ENCODE peak calls at places on chromosome 19, in eight cellular contexts. W is NCI-H774; O is NCI-H1694 treated with DMSO at 0.1 percent for 48 hours; X is BE2C; D is stimulated activated CD8-positive, alpha-beta memory T cell treated with anti-CD3 and anti-CD28 coated beads, Interleukin-15, amount 100 ng/mL, for 1 hour; M is posterior cingulate gyrus; N is CD8-positive, alpha-beta memory T cell; G is H9. U is an unnamed sample.

GRCh38 chr19:17765069-17765618 is 13.9 kb downstream of the FCHO1 start:
- DNase-seq in W (no peak), O (no peak), X (no peak), D (no peak), M (peak; percentile 80), N (no peak), G (no peak), U (peak; percentile 74)

GRCh38 chr19:38784224-38784623 is 4.8 kb upstream of the LGALS7B start:
- DNase-seq in W (no peak), O (no peak), X (no peak), D (no peak), M (no peak), N (no peak), G (no peak), U (no peak)

GRCh38 chr19:35609881-35610353 is 2.6 kb upstream of the HAUS5 start:
- DNase-seq in W (no peak), O (no peak), X (no peak), D (no peak), M (no peak), N (no peak), G (no peak), U (no peak)

GRCh38 chr19:10763828-10764339 is 46.0 kb downstream of the DNM2 start:
- DNase-seq in W (no peak), O (no peak), X (no peak), D (no peak), M (no peak), N (no peak), G (no peak), U (no peak)

GRCh38 chr19:49817964-49818690 is at the start of gene MED25:
- DNase-seq in W (peak; percentile 84), O (peak; percentile 85), X (peak; percentile 92), D (peak; percentile 72), M (peak; percentile 96), N (peak; percentile 83), G (peak; percentile 85), U (peak; percentile 85)

GRCh38 chr19:44948237-44948636 is 2.4 kb downstream of the APOC2 start:
- DNase-seq in W (no peak), O (no peak), X (no peak), D (no peak), M (no peak), N (no peak), G (no peak), U (no peak)

GRCh38 chr19:52662631-52663030 is 24.5 kb upstream of the ZNF83 start:
- DNase-seq in W (no peak), O (no peak), X (no peak), D (no peak), M (no peak), N (no peak), G (no peak), U (no peak)

GRCh38 chr19:6828306-6828697 is 55.8 kb downstream of the VAV1 start:
- DNase-seq in W (no peak), O (no peak), X (no peak), D (no peak), M (no peak), N (no peak), G (peak; percentile 86), U (no peak)

GRCh38 chr19:21463449-21464105 is 41.8 kb upstream of the ZNF429 start:
- DNase-seq in W (peak; percentile 54), O (no peak), X (peak; percentile 14), D (no peak), M (peak; percentile 81), N (no peak), G (peak; percentile 95), U (peak; percentile 79)

GRCh38 chr19:17292301-17293074 is 10.7 kb downstream of the ABHD8 start:
- DNase-seq in W (no peak), O (peak; percentile 84), X (peak; percentile 88), D (peak; percentile 62), M (no peak), N (peak; percentile 69), G (peak; percentile 95), U (peak; percentile 80)

GRCh38 chr19:57088125-57088524 is 31.7 kb upstream of the USP29 start:
- DNase-seq in W (no peak), O (no peak), X (no peak), D (no peak), M (no peak), N (no peak), G (no peak), U (no peak)

GRCh38 chr19:1395194-1396018 is 5.9 kb downstream of the GAMT start:
- DNase-seq in W (no peak), O (no peak), X (peak; percentile 70), D (no peak), M (no peak), N (no peak), G (no peak), U (no peak)

GRCh38 chr19:48629297-48629598 is 7.9 kb downstream of the DBP start:
- DNase-seq in W (no peak), O (no peak), X (no peak), D (no peak), M (no peak), N (no peak), G (no peak), U (no peak)

GRCh38 chr19:41746593-41747227 is 8.6 kb upstream of the CEACAM6 start:
- DNase-seq in W (peak; percentile 74), O (peak; percentile 11), X (peak; percentile 45), D (peak; percentile 6), M (no peak), N (peak; percentile 11), G (peak; percentile 64), U (peak; percentile 56)

GRCh38 chr19:47239610-47240296 is 8.8 kb upstream of the BBC3 start:
- DNase-seq in W (peak; percentile 38), O (peak; percentile 23), X (peak; percentile 95), D (no peak), M (peak; percentile 99), N (peak; percentile 64), G (peak; percentile 78), U (no peak)

GRCh38 chr19:55173717-55174409 is 6.2 kb downstream of the SYT5 start:
- DNase-seq in W (peak; percentile 74), O (peak; percentile 56), X (peak; percentile 88), D (peak; percentile 4), M (peak; percentile 93), N (no peak), G (peak; percentile 95), U (no peak)

GRCh38 chr19:18464646-18465045 is 26.7 kb upstream of the ISYNA1 start:
- DNase-seq in W (peak; percentile 44), O (peak; percentile 58), X (no peak), D (no peak), M (peak; percentile 92), N (no peak), G (no peak), U (peak; percentile 81)

GRCh38 chr19:30160996-30161655 is 211.1 kb upstream of the ZNF536 start:
- DNase-seq in W (no peak), O (no peak), X (peak; percentile 54), D (no peak), M (no peak), N (no peak), G (no peak), U (no peak)

GRCh38 chr19:18788782-18789421 is 2.2 kb downstream of the COMP start:
- DNase-seq in W (no peak), O (no peak), X (no peak), D (no peak), M (no peak), N (no peak), G (no peak), U (no peak)

GRCh38 chr19:55461974-55462628 is 659 bp upstream of the ISOC2 start:
- DNase-seq in W (no peak), O (no peak), X (no peak), D (no peak), M (no peak), N (no peak), G (no peak), U (no peak)

GRCh38 chr19:55256562-55257460 is 2.0 kb downstream of the PPP6R1 start:
- DNase-seq in W (no peak), O (no peak), X (no peak), D (no peak), M (peak; percentile 77), N (no peak), G (no peak), U (no peak)

GRCh38 chr19:33175886-33176669 is 18.1 kb upstream of the LRP3 start:
- DNase-seq in W (no peak), O (no peak), X (peak; percentile 62), D (no peak), M (peak; percentile 89), N (no peak), G (no peak), U (peak; percentile 61)

GRCh38 chr19:588758-589692 is 656 bp upstream of the HCN2 start:
- DNase-seq in W (no peak), O (no peak), X (peak; percentile 46), D (no peak), M (no peak), N (no peak), G (peak; percentile 54), U (no peak)

GRCh38 chr19:17365361-17365760 is 11.8 kb downstream of the PLVAP start:
- DNase-seq in W (no peak), O (no peak), X (no peak), D (no peak), M (no peak), N (no peak), G (no peak), U (no peak)

GRCh38 chr19:13621413-13621812 is 115.1 kb upstream of the CACNA1A start:
- DNase-seq in W (no peak), O (no peak), X (no peak), D (no peak), M (peak; percentile 59), N (no peak), G (peak; percentile 88), U (no peak)

GRCh38 chr19:7595466-7596133 is at the start of gene CAMSAP3:
- DNase-seq in W (peak; percentile 74), O (peak; percentile 26), X (peak; percentile 77), D (no peak), M (peak; percentile 86), N (no peak), G (peak; percentile 86), U (no peak)

GRCh38 chr19:17869114-17869608 is 2.6 kb upstream of the SLC5A5 start:
- DNase-seq in W (no peak), O (no peak), X (no peak), D (no peak), M (no peak), N (no peak), G (peak; percentile 70), U (no peak)

GRCh38 chr19:35048911-35049411 is 7.4 kb downstream of the HPN start:
- DNase-seq in W (peak; percentile 54), O (no peak), X (peak; percentile 56), D (no peak), M (peak; percentile 94), N (no peak), G (peak; percentile 25), U (no peak)

GRCh38 chr19:47507924-47508553 is 6.8 kb downstream of the NAPA start:
- DNase-seq in W (no peak), O (peak; percentile 80), X (no peak), D (no peak), M (no peak), N (no peak), G (no peak), U (no peak)

GRCh38 chr19:56942749-56943148 is 102.2 kb upstream of the PEG3 start:
- DNase-seq in W (no peak), O (no peak), X (peak; percentile 30), D (no peak), M (no peak), N (no peak), G (peak; percentile 33), U (peak; percentile 50)